ENCODE peak calls at places on chromosomes 11 and 22, in five cellular contexts. B, X, K, T and O are unnamed samples.
A peak's percentile ranks its signal among the peaks of the same experiment; 100 is the strongest.

GRCh38 chr11:121383726-121384125 is 68.4 kb upstream of the SORL1 start:
- DNase-seq in B (no peak), X (no peak), K (no peak), T (no peak), O (no peak)

GRCh38 chr11:77698896-77699295 is 61.3 kb upstream of the CLNS1A start:
- DNase-seq in B (no peak), X (no peak), K (no peak), T (no peak), O (no peak)

GRCh38 chr11:75969626-75970308 is 154.8 kb downstream of the UVRAG start:
- DNase-seq in B (no peak), X (peak; percentile 99), K (no peak), T (no peak), O (peak; percentile 84)

GRCh38 chr11:96259053-96259837 is 83.8 kb downstream of the MAML2 start:
- DNase-seq in B (no peak), X (peak; percentile 90), K (no peak), T (no peak), O (peak; percentile 80)

GRCh38 chr11:5366856-5367255 is 15.5 kb downstream of the OR51B6 start:
- DNase-seq in B (no peak), X (no peak), K (no peak), T (no peak), O (peak; percentile 37)

GRCh38 chr22:18078329-18079041 is 695 bp downstream of the PEX26 start:
- DNase-seq in B (peak; percentile 60), X (peak; percentile 30), K (peak; percentile 34), T (peak; percentile 74), O (peak; percentile 31)

GRCh38 chr11:63802637-63803414 is 10.4 kb upstream of the SPINDOC start:
- DNase-seq in B (no peak), X (peak; percentile 83), K (no peak), T (peak; percentile 53), O (peak; percentile 55)

GRCh38 chr11:121206810-121207209 is 85.8 kb upstream of the SC5D start:
- DNase-seq in B (no peak), X (no peak), K (no peak), T (no peak), O (no peak)

DNA sequence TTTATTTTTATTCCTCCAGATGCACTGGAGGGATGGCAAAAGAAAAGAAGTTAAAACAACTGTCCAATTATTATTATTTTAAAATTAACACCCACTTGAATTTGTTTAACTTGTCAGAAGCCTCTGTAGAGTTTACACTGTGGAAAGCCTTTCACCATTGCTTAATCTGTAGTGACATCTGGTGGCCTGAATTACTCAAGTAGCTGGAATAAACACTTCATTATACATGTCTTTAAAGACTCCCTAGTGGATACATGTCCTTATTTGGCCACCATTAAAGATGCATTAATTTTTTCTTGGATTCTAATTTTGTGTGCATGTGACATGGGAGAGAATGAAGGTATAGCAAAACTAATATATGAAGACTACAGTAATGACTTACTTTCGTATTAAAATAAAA is 1496.5 kb downstream of the FAM181B start:
- DNase-seq in B (no peak), X (peak; percentile 49), K (no peak), T (peak; percentile 56), O (no peak)
- TF ChIP-seq CTCF in B (peak; percentile 7), X (peak; percentile 28), K (no peak), T (peak; percentile 82), O (no peak)

DNA sequence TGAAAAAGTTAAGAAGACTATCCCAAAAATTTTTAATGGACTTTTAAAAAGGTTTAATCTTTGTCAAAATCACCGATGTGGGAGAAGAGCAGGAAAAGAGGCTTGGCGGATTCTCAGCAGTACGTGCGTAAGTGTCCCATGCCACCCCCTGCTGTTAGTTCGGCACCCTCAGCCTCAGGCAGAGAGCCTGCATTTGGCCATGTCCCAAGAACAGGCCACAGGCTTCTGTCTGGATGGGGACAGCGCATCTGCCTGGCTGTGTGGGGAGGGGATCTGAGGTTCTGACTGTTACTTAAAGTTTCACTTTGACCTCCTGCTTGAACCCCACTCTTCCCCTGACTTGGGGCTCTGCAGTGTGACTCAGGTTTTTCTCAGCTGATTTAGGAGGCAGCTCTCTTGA is 35.3 kb downstream of the EXT2 start:
- DNase-seq in B (no peak), X (no peak), K (no peak), T (no peak), O (no peak)
- TF ChIP-seq CTCF in B (no peak), X (no peak), K (no peak), T (no peak), O (no peak)

GRCh38 chr11:30420233-30420787 is 97.4 kb downstream of the ARL14EP start:
- DNase-seq in B (peak; percentile 9), X (no peak), K (no peak), T (no peak), O (no peak)
- TF ChIP-seq CTCF in B (no peak), X (no peak), K (no peak), T (no peak), O (no peak)

GRCh38 chr22:20084547-20085413 is 4.7 kb downstream of the DGCR8 start:
- DNase-seq in B (no peak), X (peak; percentile 12), K (peak; percentile 84), T (no peak), O (no peak)
- TF ChIP-seq CTCF in B (no peak), X (peak; percentile 34), K (peak; percentile 15), T (peak; percentile 19), O (peak; percentile 59)

DNA sequence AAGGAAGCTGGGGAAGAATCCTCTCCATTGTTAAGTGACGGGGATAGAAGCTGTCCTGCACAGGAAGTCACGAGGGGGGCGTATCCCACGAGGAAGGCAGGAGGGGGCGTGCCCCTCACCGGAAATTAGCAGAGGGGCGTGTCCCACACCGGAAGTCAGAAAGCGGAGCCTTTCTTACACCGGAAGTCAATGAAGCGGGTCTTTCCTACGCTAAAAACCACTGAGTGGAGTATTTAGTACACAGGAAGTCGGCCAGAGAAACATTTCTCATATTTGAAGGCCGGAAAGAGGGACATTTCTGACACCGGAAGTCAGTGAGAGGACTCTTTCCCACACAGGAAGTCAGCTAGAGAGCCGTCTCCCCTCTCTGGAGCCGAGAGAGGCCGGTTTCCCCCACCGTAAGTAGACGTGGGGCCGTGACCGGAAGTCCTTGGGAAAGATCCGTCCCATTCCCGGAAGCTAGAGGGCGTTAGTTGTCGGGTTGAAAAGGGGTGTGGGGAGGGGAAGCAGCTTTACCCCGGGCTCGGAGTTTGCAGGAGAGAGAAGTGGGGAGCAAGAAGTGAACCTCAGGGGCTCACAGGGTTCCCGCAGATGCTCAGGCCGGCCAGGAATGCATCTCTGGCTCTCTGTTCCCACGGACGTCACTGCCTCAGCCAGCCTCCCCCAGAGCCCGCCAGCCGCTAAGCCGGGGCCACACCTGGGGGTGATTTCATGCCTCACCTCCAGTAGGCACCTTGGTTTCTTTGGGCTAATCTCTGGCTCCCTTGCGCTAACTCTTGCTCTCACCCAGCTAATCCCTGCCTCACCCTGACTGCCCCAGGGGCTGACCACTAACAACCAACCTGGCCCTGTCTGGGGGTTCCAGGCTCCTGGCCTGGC is 15.4 kb downstream of the MIAT start:
- DNase-seq in B (peak; percentile 95), X (peak; percentile 92), K (peak; percentile 90), T (peak; percentile 97), O (peak; percentile 92)
- TF ChIP-seq CTCF in B (peak; percentile 40), X (peak; percentile 44), K (no peak), T (peak; percentile 62), O (peak; percentile 75)

GRCh38 chr11:111926505-111927391 is 8.0 kb downstream of the C11orf52 start:
- DNase-seq in B (peak; percentile 97), X (peak; percentile 94), K (peak; percentile 97), T (peak; percentile 98), O (peak; percentile 92)
- TF ChIP-seq CTCF in B (no peak), X (peak; percentile 13), K (no peak), T (peak; percentile 31), O (peak; percentile 33)